ENCODE peak calls at places on chromosomes 3 and 15, in five cellular contexts. V is stimulated activated naive B cell treated with anti-CD40 and anti-IgM and Interleukin-4, amounts not matched to agents 10 μg/mL and 1 μg/mL and 100 μg/mL, for 72 hours; Z is HEK293T; B is NCI-H774; P is NCI-H2081. U is an unnamed sample.

GRCh38 chr3:128343287-128344045 is 123.2 kb downstream of the DNAJB8 start:
- DNase-seq in V (no peak), Z (no peak), B (peak), P (no peak), U (no peak)

GRCh38 chr3:126858887-126859286 is 124.0 kb upstream of the PLXNA1 start:
- DNase-seq in V (no peak), Z (no peak), B (peak), P (peak), U (no peak)

GRCh38 chr3:64023861-64024223 is 548 bp upstream of the PSMD6 start:
- DNase-seq in V (no peak), Z (no peak), B (no peak), P (no peak), U (no peak)

GRCh38 chr3:31550452-31551251 is 17.9 kb downstream of the STT3B start:
- DNase-seq in V (no peak), Z (no peak), B (no peak), P (no peak), U (no peak)

GRCh38 chr15:60399931-60400330 is 2.1 kb upstream of the ANXA2 start:
- DNase-seq in V (no peak), Z (no peak), B (no peak), P (no peak), U (no peak)

GRCh38 chr3:143362115-143362992 is 242.8 kb downstream of the CHST2 start:
- DNase-seq in V (no peak), Z (no peak), B (no peak), P (no peak), U (peak)

GRCh38 chr3:109643590-109643989 is 306.2 kb upstream of the DPPA4 start:
- DNase-seq in V (no peak), Z (no peak), B (no peak), P (no peak), U (no peak)

GRCh38 chr3:147397911-147398809 is 8.2 kb downstream of the ZIC4 start:
- DNase-seq in V (no peak), Z (no peak), B (no peak), P (no peak), U (no peak)

GRCh38 chr15:31474059-31474868 is 147.6 kb downstream of the KLF13 start:
- DNase-seq in V (peak), Z (no peak), B (no peak), P (no peak), U (no peak)

GRCh38 chr3:178971614-178972013 is 100.0 kb downstream of the ZMAT3 start:
- DNase-seq in V (no peak), Z (no peak), B (no peak), P (no peak), U (no peak)

GRCh38 chr3:128348075-128348474 is 118.6 kb downstream of the DNAJB8 start:
- DNase-seq in V (no peak), Z (no peak), B (no peak), P (no peak), U (no peak)

GRCh38 chr3:196655496-196655895 is 16.0 kb downstream of the NRROS start:
- DNase-seq in V (no peak), Z (no peak), B (no peak), P (no peak), U (no peak)

GRCh38 chr3:183153210-183153950 is 9.2 kb downstream of the LAMP3 start:
- DNase-seq in V (no peak), Z (no peak), B (no peak), P (no peak), U (no peak)

GRCh38 chr3:138118863-138119766 is 3.7 kb upstream of the DZIP1L start:
- DNase-seq in V (peak), Z (peak), B (peak), P (peak), U (peak)

GRCh38 chr3:64740232-64740631 is 52.4 kb upstream of the ADAMTS9 start:
- DNase-seq in V (no peak), Z (no peak), B (no peak), P (no peak), U (no peak)

GRCh38 chr3:8328971-8329370 is 172.7 kb upstream of the LMCD1 start:
- DNase-seq in V (no peak), Z (no peak), B (peak), P (no peak), U (no peak)

GRCh38 chr15:51281368-51281967 is 56.9 kb downstream of the CYP19A1 start:
- DNase-seq in V (peak), Z (peak), B (peak), P (peak), U (no peak)

GRCh38 chr15:62492900-62493299 is 327.8 kb upstream of the C2CD4B start:
- DNase-seq in V (no peak), Z (no peak), B (no peak), P (no peak), U (no peak)